ENCODE peak calls at places on chromosome 12, in four cellular contexts. A is astrocyte of the spinal cord, I is NT2/D1, O is neuronal stem cell. W is an unnamed sample.

GRCh38 chr12:14883663-14884062 is 2.0 kb downstream of the MGP start:
- DNase-seq in A (no peak), I (no peak), O (no peak), W (no peak)

GRCh38 chr12:3473844-3474243 is 17.2 kb upstream of the PRMT8 start:
- DNase-seq in A (no peak), I (no peak), O (no peak), W (no peak)

GRCh38 chr12:4214912-4215861 is 58.4 kb upstream of the CCND2 start:
- DNase-seq in A (no peak), I (no peak), O (no peak), W (no peak)

GRCh38 chr12:95611676-95612309 is 60.5 kb upstream of the USP44 start:
- DNase-seq in A (no peak), I (peak; percentile 43), O (no peak), W (no peak)

GRCh38 chr12:75878382-75878720 is 153.2 kb downstream of the PHLDA1 start:
- DNase-seq in A (peak; percentile 55), I (no peak), O (no peak), W (no peak)

GRCh38 chr12:95805864-95806669 is 15.5 kb upstream of the NTN4 start:
- DNase-seq in A (peak; percentile 97), I (no peak), O (no peak), W (no peak)

GRCh38 chr12:46124848-46125619 is 134.7 kb upstream of the SCAF11 start:
- DNase-seq in A (peak; percentile 85), I (peak; percentile 52), O (peak; percentile 48), W (peak; percentile 41)

GRCh38 chr12:70671698-70672097 is 34.5 kb upstream of the PTPRB start:
- DNase-seq in A (no peak), I (no peak), O (no peak), W (no peak)

GRCh38 chr12:120764766-120765165 is 39.1 kb downstream of the ACADS start:
- DNase-seq in A (no peak), I (no peak), O (no peak), W (no peak)

GRCh38 chr12:52149182-52149641 is 42.6 kb downstream of the KRT80 start:
- DNase-seq in A (peak; percentile 20), I (no peak), O (no peak), W (no peak)

GRCh38 chr12:8605057-8605456 is 7.6 kb downstream of the AICDA start:
- DNase-seq in A (no peak), I (no peak), O (no peak), W (no peak)

GRCh38 chr12:120944645-120945217 is 33.6 kb upstream of the HNF1A start:
- DNase-seq in A (peak; percentile 23), I (peak; percentile 59), O (peak; percentile 42), W (peak; percentile 41)

GRCh38 chr12:49965836-49966235 is 4.2 kb downstream of the AQP5 start:
- DNase-seq in A (no peak), I (no peak), O (no peak), W (no peak)

GRCh38 chr12:64411427-64411826 is 7.2 kb downstream of the XPOT start:
- DNase-seq in A (no peak), I (no peak), O (no peak), W (no peak)

GRCh38 chr12:3034067-3034750 is 43.0 kb upstream of the TSPAN9 start:
- DNase-seq in A (peak; percentile 65), I (peak; percentile 92), O (peak; percentile 54), W (peak; percentile 63)

GRCh38 chr12:96297504-96297903 is 102.7 kb downstream of the CDK17 start:
- DNase-seq in A (no peak), I (no peak), O (no peak), W (no peak)

GRCh38 chr12:119025786-119026185 is 44.4 kb downstream of the SRRM4 start:
- DNase-seq in A (no peak), I (no peak), O (no peak), W (no peak)

GRCh38 chr12:94603434-94604068 is 46.8 kb downstream of the TMCC3 start:
- DNase-seq in A (no peak), I (no peak), O (no peak), W (peak; percentile 31)

GRCh38 chr12:5688226-5688625 is 256.3 kb downstream of the NTF3 start:
- DNase-seq in A (no peak), I (no peak), O (no peak), W (no peak)

GRCh38 chr12:65663648-65664047 is 160.6 kb upstream of the HMGA2 start:
- DNase-seq in A (peak; percentile 56), I (no peak), O (no peak), W (no peak)

GRCh38 chr12:72011374-72011773 is 72.7 kb downstream of the TPH2 start:
- DNase-seq in A (no peak), I (no peak), O (no peak), W (no peak)

GRCh38 chr12:75690556-75690955 is 179.1 kb upstream of the KRR1 start:
- DNase-seq in A (peak; percentile 99), I (no peak), O (no peak), W (no peak)

GRCh38 chr12:25194722-25195055 is 271 bp downstream of the DNAI7 start:
- DNase-seq in A (no peak), I (no peak), O (no peak), W (no peak)

GRCh38 chr12:25189656-25190055 is 5.3 kb downstream of the DNAI7 start:
- DNase-seq in A (peak; percentile 35), I (no peak), O (no peak), W (no peak)

GRCh38 chr12:25195056-25195971 is at the start of the genes DNAI7 and ETFRF1:
- DNase-seq in A (peak; percentile 98), I (peak; percentile 100), O (peak; percentile 95), W (peak; percentile 90)

GRCh38 chr12:25197608-25198007 is 2.6 kb downstream of the ETFRF1 start:
- DNase-seq in A (no peak), I (no peak), O (no peak), W (no peak)

GRCh38 chr12:25194211-25194610 is 749 bp downstream of the DNAI7 start:
- DNase-seq in A (peak; percentile 15), I (no peak), O (no peak), W (no peak)
- H3K4me3 ChIP-seq in A (no peak overlapping the region), I (peak overlapping the region; percentile 58), O (no peak overlapping the region), W (no peak overlapping the region)

DNA sequence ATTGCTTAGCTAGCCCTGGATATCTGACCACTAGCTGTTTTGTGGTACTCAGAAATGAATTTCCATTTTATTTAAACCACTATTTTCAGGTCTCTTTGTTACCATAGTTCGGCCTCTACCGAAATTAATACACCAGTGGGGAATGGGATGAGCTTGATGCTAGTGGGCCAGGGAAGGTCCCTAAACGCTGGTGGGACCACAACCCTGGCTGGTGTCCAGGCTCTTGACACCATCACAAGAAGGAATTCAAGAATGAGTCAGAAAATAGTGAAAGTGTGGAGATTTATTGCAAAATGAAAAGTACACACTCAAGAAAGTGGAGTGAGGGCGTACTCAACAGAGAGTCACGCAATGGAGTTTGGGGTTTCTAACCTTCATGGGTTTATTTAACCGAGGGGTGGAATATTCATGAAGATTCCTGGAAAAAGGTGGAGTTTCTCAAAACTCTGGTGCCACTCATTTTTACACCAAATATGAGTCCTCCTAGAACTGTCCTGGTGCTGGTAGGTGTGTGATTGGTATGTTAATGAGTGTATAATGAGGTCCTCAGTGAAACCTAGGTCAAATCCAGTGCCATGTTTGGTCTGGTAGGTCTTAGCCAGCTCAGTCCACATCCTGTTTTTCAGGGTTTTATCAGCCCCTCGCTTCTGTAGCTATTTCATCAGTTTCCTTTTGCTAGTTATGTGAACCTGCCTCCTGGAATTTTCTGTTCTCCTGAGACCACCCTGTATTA is 38.9 kb upstream of the LRP6 start:
- DNase-seq in A (no peak), I (no peak), O (no peak), W (no peak)
- H3K4me3 ChIP-seq in A (no peak overlapping the region), I (no peak overlapping the region), O (no peak overlapping the region), W (no peak overlapping the region)

GRCh38 chr12:67650127-67650495 is 1.6 kb downstream of the DYRK2 start:
- DNase-seq in A (peak; percentile 17), I (no peak), O (no peak), W (no peak)

GRCh38 chr12:67651380-67651695 is 2.8 kb downstream of the DYRK2 start:
- DNase-seq in A (peak; percentile 61), I (no peak), O (no peak), W (no peak)

GRCh38 chr12:67649165-67650126 is 901 bp downstream of the DYRK2 start:
- DNase-seq in A (peak; percentile 14), I (no peak), O (no peak), W (no peak)

GRCh38 chr12:67648306-67649164 is at the start of gene DYRK2:
- DNase-seq in A (peak; percentile 77), I (peak; percentile 63), O (peak; percentile 82), W (no peak)

DNA sequence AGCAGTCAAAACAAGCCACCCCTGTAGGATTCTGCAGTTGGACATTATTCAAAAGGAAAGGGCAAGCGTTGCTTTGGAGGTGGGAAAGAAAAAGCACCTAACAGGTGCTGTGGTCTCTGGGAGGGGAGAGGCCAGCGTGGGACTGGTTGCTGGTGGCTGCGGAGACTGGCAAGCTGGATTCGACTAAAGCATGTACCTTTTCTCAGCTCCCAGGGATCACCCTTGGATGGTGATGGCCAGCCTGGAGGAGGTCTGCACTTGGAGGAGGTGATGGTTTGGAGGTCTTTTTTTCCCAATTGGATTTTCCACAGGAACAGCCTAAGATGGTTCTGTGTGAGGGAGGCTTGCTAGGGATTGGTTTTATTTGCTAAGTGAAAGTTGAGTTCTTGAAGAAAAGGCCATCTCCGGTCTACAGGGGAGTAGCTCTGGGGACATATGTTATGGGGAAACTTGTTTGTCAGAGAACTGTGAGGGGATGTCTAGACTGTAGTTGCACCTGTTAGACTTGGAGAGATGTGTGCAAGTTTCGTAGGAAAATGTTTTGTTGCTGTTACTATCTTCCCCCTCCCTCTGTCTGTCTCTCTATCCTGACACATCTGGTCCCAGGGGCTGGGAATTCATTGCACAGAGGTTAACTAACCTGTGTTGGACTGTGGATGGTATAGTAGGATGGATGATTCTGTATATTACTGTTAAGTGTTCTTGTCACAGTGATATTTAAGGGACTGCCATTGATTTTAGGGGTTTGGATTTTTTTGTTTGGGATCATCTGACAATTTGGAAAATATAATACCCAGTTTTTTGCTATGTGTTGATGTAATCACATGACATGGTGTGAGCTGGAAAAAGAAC is 2.2 kb downstream of the DYRK2 start:
- DNase-seq in A (peak; percentile 20), I (no peak), O (no peak), W (no peak)
- H3K4me3 ChIP-seq in A (peak overlapping the region; percentile 86), I (peak overlapping the region; percentile 67), O (peak overlapping the region; percentile 96), W (peak overlapping the region; percentile 98)

GRCh38 chr12:55937956-55938355 is 7.0 kb downstream of the DGKA start:
- DNase-seq in A (no peak), I (no peak), O (no peak), W (no peak)

GRCh38 chr12:55942577-55943136 is 11.7 kb downstream of the DGKA start:
- DNase-seq in A (no peak), I (no peak), O (no peak), W (no peak)

GRCh38 chr12:55942055-55942454 is 11.1 kb downstream of the DGKA start:
- DNase-seq in A (no peak), I (no peak), O (no peak), W (no peak)

GRCh38 chr12:55938826-55939501 is 8.0 kb downstream of the DGKA start:
- DNase-seq in A (no peak), I (no peak), O (no peak), W (no peak)

DNA sequence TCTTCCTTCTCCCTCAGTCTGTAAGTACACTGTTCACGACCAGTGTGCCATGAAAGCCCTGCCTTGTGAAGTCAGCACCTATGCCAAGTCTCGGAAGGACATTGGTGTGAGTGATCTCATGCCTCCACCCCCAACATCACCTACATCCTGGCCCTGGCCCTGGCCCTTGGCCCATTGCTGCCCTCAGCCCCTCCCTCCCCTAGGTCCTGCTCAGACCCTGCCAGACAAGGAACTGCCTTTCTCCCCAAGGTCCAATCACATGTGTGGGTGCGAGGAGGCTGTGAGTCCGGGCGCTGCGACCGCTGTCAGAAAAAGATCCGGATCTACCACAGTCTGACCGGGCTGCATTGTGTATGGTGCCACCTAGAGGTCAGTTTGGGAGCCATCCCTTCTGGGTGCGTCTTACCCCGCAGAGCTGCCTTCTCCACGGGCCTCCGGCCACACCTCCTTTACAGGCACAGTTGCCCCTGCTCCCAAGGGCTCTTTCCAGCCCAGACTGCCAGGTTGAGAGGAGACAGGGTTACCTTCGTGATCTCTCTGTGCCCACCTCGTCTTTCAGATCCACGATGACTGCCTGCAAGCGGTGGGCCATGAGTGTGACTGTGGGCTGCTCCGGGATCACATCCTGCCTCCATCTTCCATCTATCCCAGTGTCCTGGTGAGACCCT is 9.2 kb downstream of the DGKA start:
- DNase-seq in A (peak; percentile 81), I (peak; percentile 71), O (peak; percentile 84), W (peak; percentile 94)
- H3K4me3 ChIP-seq in A (no peak overlapping the region), I (no peak overlapping the region), O (no peak overlapping the region), W (no peak overlapping the region)